ENCODE peak calls at places on chromosomes 3 and 15, in five cellular contexts. One of them, this sample, is unnamed.

GRCh38 chr15:62739507-62739906 is 303.0 kb upstream of the TPM1 start:
- DNase-seq in HTR-8/SVneo: peak; percentile 67
- DNase-seq in naive thymus-derived CD8-positive, alpha-beta T cell: no peak
- DNase-seq in COR-L47: no peak
- DNase-seq in AG04450: no peak
- DNase-seq in this sample: peak; percentile 49

GRCh38 chr3:35383719-35384555 is 255.4 kb upstream of the ARPP21 start:
- DNase-seq in AG04450: no peak
- DNase-seq in naive thymus-derived CD8-positive, alpha-beta T cell: no peak
- DNase-seq in COR-L47: no peak
- DNase-seq in HTR-8/SVneo: no peak
- DNase-seq in this sample: no peak

GRCh38 chr15:42724276-42724675 is 12.7 kb downstream of the CDAN1 start:
- DNase-seq in HTR-8/SVneo: no peak
- DNase-seq in naive thymus-derived CD8-positive, alpha-beta T cell: no peak
- DNase-seq in COR-L47: no peak
- DNase-seq in AG04450: no peak
- DNase-seq in this sample: no peak

GRCh38 chr3:129070086-129070875 is 9.7 kb downstream of the GP9 start:
- DNase-seq in HTR-8/SVneo: no peak
- DNase-seq in AG04450: no peak
- DNase-seq in naive thymus-derived CD8-positive, alpha-beta T cell: no peak
- DNase-seq in COR-L47: no peak
- DNase-seq in this sample: no peak

GRCh38 chr3:22399566-22399965 is 648.6 kb upstream of the ZNF385D start:
- DNase-seq in naive thymus-derived CD8-positive, alpha-beta T cell: no peak
- DNase-seq in HTR-8/SVneo: no peak
- DNase-seq in AG04450: no peak
- DNase-seq in COR-L47: no peak
- DNase-seq in this sample: no peak

GRCh38 chr3:62246094-62246493 is 127.3 kb downstream of the FEZF2 start:
- DNase-seq in AG04450: no peak
- DNase-seq in HTR-8/SVneo: no peak
- DNase-seq in COR-L47: no peak
- DNase-seq in naive thymus-derived CD8-positive, alpha-beta T cell: no peak
- DNase-seq in this sample: no peak

GRCh38 chr3:100947119-100947518 is 46.1 kb downstream of the ABI3BP start:
- DNase-seq in AG04450: no peak
- DNase-seq in HTR-8/SVneo: no peak
- DNase-seq in COR-L47: no peak
- DNase-seq in naive thymus-derived CD8-positive, alpha-beta T cell: no peak
- DNase-seq in this sample: no peak

GRCh38 chr15:77546870-77547269 is 85.8 kb downstream of the LINGO1 start:
- DNase-seq in HTR-8/SVneo: no peak
- DNase-seq in AG04450: no peak
- DNase-seq in naive thymus-derived CD8-positive, alpha-beta T cell: no peak
- DNase-seq in COR-L47: no peak
- DNase-seq in this sample: no peak

GRCh38 chr3:191792580-191792979 is 331.6 kb downstream of the PYDC2 start:
- DNase-seq in COR-L47: no peak
- DNase-seq in HTR-8/SVneo: no peak
- DNase-seq in AG04450: no peak
- DNase-seq in naive thymus-derived CD8-positive, alpha-beta T cell: no peak
- DNase-seq in this sample: no peak